ENCODE peak calls at places on chromosomes 6 and 20, in ten cellular contexts. X is SW 1271; G is A172; J is activated T-cell treated with anti-CD3 and anti-CD28 coated beads for 24 hours; P is heart left ventricle; V is ELR; Z is activated CD8-positive, alpha-beta memory T cell treated with anti-CD3 and anti-CD28 coated beads for 24 hours; B is stimulated activated effector memory CD8-positive, alpha-beta T cell treated with anti-CD3 and anti-CD28 coated beads, Interleukin-12 subunit alpha, Interleukin-12 subunit beta, amount 100 ng/mL, for 72 hours; Q is T-helper 9 cell; I is kidney glomerular epithelial cell. H is an unnamed sample.

GRCh38 chr6:132648356-132648755 is 10.6 kb downstream of the TAAR1 start:
- DNase-seq in B (no peak), V (peak), J (no peak), P (no peak), Z (no peak), Q (no peak), X (no peak), G (peak), I (no peak), H (no peak)

GRCh38 chr20:25490656-25491445 is 83.4 kb downstream of the GINS1 start:
- DNase-seq in G (no peak), P (no peak), J (no peak), X (no peak), Z (no peak), B (no peak), V (no peak), I (no peak), Q (no peak), H (no peak)

GRCh38 chr20:8331740-8332412 is 199.8 kb downstream of the PLCB1 start:
- DNase-seq in B (no peak), J (no peak), G (no peak), I (peak), X (no peak), P (no peak), Q (no peak), V (peak), Z (no peak), H (no peak)

GRCh38 chr20:61750093-61750492 is 315.6 kb downstream of the TAF4 start:
- DNase-seq in X (no peak), V (no peak), Z (no peak), P (no peak), J (no peak), I (no peak), B (no peak), Q (no peak), G (no peak), H (no peak)

GRCh38 chr20:8542115-8542486 is 410.0 kb downstream of the PLCB1 start:
- DNase-seq in Z (no peak), B (no peak), P (no peak), G (no peak), X (no peak), I (no peak), J (no peak), Q (no peak), V (no peak), H (no peak)

GRCh38 chr20:21149344-21149743 is 23.5 kb downstream of the KIZ start:
- DNase-seq in B (no peak), J (no peak), Z (no peak), X (no peak), P (no peak), Q (no peak), I (no peak), V (no peak), G (no peak), H (no peak)

GRCh38 chr6:2760882-2761842 is 4.0 kb upstream of the WRNIP1 start:
- DNase-seq in Q (no peak), X (peak), B (no peak), G (no peak), Z (no peak), J (no peak), V (peak), I (no peak), P (no peak), H (no peak)

GRCh38 chr20:8809107-8809953 is 259.6 kb upstream of the PLCB4 start:
- DNase-seq in Q (no peak), J (no peak), Z (no peak), B (no peak), G (no peak), V (no peak), P (no peak), X (no peak), I (peak), H (no peak)

GRCh38 chr20:31720486-31721407 is 1.9 kb downstream of the BCL2L1 start:
- DNase-seq in V (peak), Z (peak), X (no peak), P (no peak), G (no peak), B (peak), Q (no peak), I (no peak), J (no peak), H (no peak)

GRCh38 chr6:152356659-152357058 is 280.5 kb downstream of the SYNE1 start:
- DNase-seq in G (no peak), X (peak), I (no peak), P (no peak), Q (no peak), B (peak), J (no peak), V (peak), Z (no peak), H (no peak)

GRCh38 chr6:165557674-165558073 is 105.4 kb downstream of the PDE10A start:
- DNase-seq in X (no peak), G (no peak), J (no peak), V (no peak), P (no peak), B (no peak), Q (no peak), Z (no peak), I (no peak), H (no peak)

GRCh38 chr6:153949606-153950005 is 89.4 kb upstream of the OPRM1 start:
- DNase-seq in Q (no peak), B (no peak), P (no peak), X (no peak), V (no peak), Z (no peak), G (no peak), J (no peak), I (no peak), H (no peak)

GRCh38 chr6:116447052-116447451 is 14.1 kb upstream of the CALHM6 start:
- DNase-seq in J (no peak), P (no peak), V (no peak), Q (no peak), Z (no peak), I (peak), B (no peak), G (no peak), X (no peak), H (no peak)

GRCh38 chr6:85450578-85450884 is 648 bp downstream of the NT5E start:
- DNase-seq in B (no peak), Z (no peak), J (no peak), Q (no peak), P (no peak), X (peak), G (no peak), V (no peak), I (no peak), H (no peak)

GRCh38 chr6:88982720-88983119 is 19.3 kb upstream of the RNGTT start:
- DNase-seq in B (no peak), X (peak), G (peak), I (peak), V (peak), J (no peak), Q (no peak), Z (no peak), P (peak), H (no peak)

GRCh38 chr20:10594286-10594868 is 79.4 kb downstream of the JAG1 start:
- DNase-seq in I (no peak), J (no peak), P (no peak), Q (no peak), Z (no peak), X (no peak), B (no peak), V (no peak), G (peak), H (no peak)

GRCh38 chr20:24779886-24780285 is 169.2 kb upstream of the CST7 start:
- DNase-seq in X (no peak), I (no peak), G (no peak), V (no peak), P (no peak), Q (no peak), J (no peak), B (no peak), Z (no peak), H (no peak)

GRCh38 chr20:64242797-64243475 is 12.6 kb upstream of the PCMTD2 start:
- DNase-seq in Q (no peak), B (no peak), G (no peak), I (no peak), V (no peak), J (no peak), P (no peak), Z (no peak), X (no peak), H (no peak)

GRCh38 chr20:44467289-44467883 is 8.3 kb upstream of the TTPAL start:
- DNase-seq in X (no peak), P (no peak), I (no peak), G (no peak), J (no peak), Q (no peak), B (no peak), V (no peak), Z (no peak), H (no peak)

GRCh38 chr6:22664968-22665367 is 95.6 kb downstream of the HDGFL1 start:
- DNase-seq in G (no peak), B (no peak), Z (no peak), X (no peak), I (no peak), V (no peak), P (no peak), J (no peak), Q (no peak), H (no peak)

GRCh38 chr6:36627801-36628246 is 33.7 kb downstream of the SRSF3 start:
- DNase-seq in X (no peak), J (no peak), V (no peak), P (peak), Z (no peak), G (peak), B (no peak), I (peak), Q (no peak), H (no peak)

GRCh38 chr6:160398674-160399271 is 50.6 kb downstream of the SLC22A3 start:
- DNase-seq in I (no peak), J (no peak), V (peak), G (no peak), Z (no peak), B (no peak), Q (no peak), X (no peak), P (no peak), H (no peak)

GRCh38 chr20:55353206-55353605 is 652.1 kb downstream of the CBLN4 start:
- DNase-seq in X (no peak), V (no peak), B (no peak), P (no peak), Q (no peak), G (peak), I (no peak), J (no peak), Z (no peak), H (no peak)

GRCh38 chr6:133894795-133895401 is 6.0 kb downstream of the TCF21 start:
- DNase-seq in I (peak), J (no peak), P (peak), G (no peak), V (no peak), X (no peak), B (no peak), Q (no peak), Z (no peak), H (no peak)

GRCh38 chr6:134850906-134851305 is 99.0 kb downstream of the ALDH8A1 start:
- DNase-seq in V (peak), Z (no peak), X (no peak), I (no peak), P (no peak), B (no peak), G (no peak), Q (no peak), J (no peak), H (no peak)

GRCh38 chr6:113959235-113959634 is 11.7 kb downstream of the HDAC2 start:
- DNase-seq in V (no peak), X (no peak), G (no peak), B (no peak), P (no peak), Q (no peak), J (no peak), Z (no peak), I (no peak), H (no peak)

GRCh38 chr6:33093857-33094256 is 18.1 kb downstream of the HLA-DPB1 start:
- DNase-seq in I (no peak), G (no peak), P (no peak), B (no peak), Q (no peak), Z (no peak), X (no peak), V (no peak), J (no peak), H (no peak)

GRCh38 chr20:54138427-54138826 is 35.4 kb downstream of the CYP24A1 start:
- DNase-seq in Q (no peak), J (no peak), G (no peak), V (no peak), Z (no peak), X (no peak), I (no peak), B (no peak), P (no peak), H (no peak)

GRCh38 chr20:33178726-33179125 is 10.8 kb downstream of the BPIFA2 start:
- DNase-seq in Q (no peak), B (no peak), Z (no peak), P (no peak), V (no peak), J (no peak), G (peak), X (no peak), I (peak), H (no peak)

GRCh38 chr6:43052842-43053544 is 658 bp downstream of the CUL7 start:
- DNase-seq in Z (no peak), X (no peak), Q (no peak), J (no peak), P (no peak), V (peak), G (peak), B (no peak), I (peak), H (no peak)

GRCh38 chr6:10725716-10726115 is 2.8 kb downstream of the TMEM14C start:
- DNase-seq in Z (no peak), B (no peak), J (no peak), P (no peak), I (no peak), V (no peak), Q (no peak), G (no peak), X (no peak), H (no peak)

GRCh38 chr20:41704896-41705295 is 86.7 kb upstream of the CHD6 start:
- DNase-seq in X (no peak), P (no peak), J (no peak), B (no peak), V (no peak), Q (no peak), I (no peak), Z (no peak), G (no peak), H (no peak)

H was measured in progenitor cell of endocrine pancreas.